ENCODE peak calls at places on chromosomes 11 and 22, in four cellular contexts. N is CD4-positive, alpha-beta T cell; S is aorta; Z is stomach. H is an unnamed sample.
A peak's percentile ranks its signal among the peaks of the same experiment; 100 is the strongest.

GRCh38 chr22:32752868-32753520 is 48.5 kb upstream of the TIMP3 start:
- DNase-seq in N (no peak), S (no peak), Z (no peak), H (no peak)

GRCh38 chr11:94845622-94846021 is 77.5 kb downstream of the AMOTL1 start:
- DNase-seq in N (no peak), S (no peak), Z (peak; percentile 78), H (no peak)

GRCh38 chr22:45308624-45309421 is 911 bp upstream of the FAM118A start:
- DNase-seq in N (no peak), S (no peak), Z (no peak), H (no peak)

GRCh38 chr22:50548046-50548912 is 2.6 kb downstream of the KLHDC7B start:
- DNase-seq in N (peak; percentile 61), S (no peak), Z (no peak), H (no peak)

GRCh38 chr22:40216041-40216756 is 38.5 kb downstream of the TNRC6B start:
- DNase-seq in N (no peak), S (no peak), Z (peak; percentile 25), H (no peak)

GRCh38 chr11:36295926-36296325 is at the start of gene PRR5L:
- DNase-seq in N (no peak), S (no peak), Z (no peak), H (no peak)

GRCh38 chr11:944711-945470 is 19.2 kb downstream of the AP2A2 start:
- DNase-seq in N (no peak), S (no peak), Z (no peak), H (peak; percentile 82)

GRCh38 chr11:32213223-32213622 is 122.3 kb downstream of the RCN1 start:
- DNase-seq in N (no peak), S (no peak), Z (no peak), H (no peak)

GRCh38 chr11:116373107-116373506 is 399.7 kb downstream of the BUD13 start:
- DNase-seq in N (no peak), S (no peak), Z (no peak), H (no peak)

GRCh38 chr11:120515186-120515723 is 3.7 kb downstream of the GRIK4 start:
- DNase-seq in N (no peak), S (no peak), Z (no peak), H (no peak)

GRCh38 chr11:45285931-45286632 is at the start of gene SYT13:
- DNase-seq in N (no peak), S (peak; percentile 79), Z (peak; percentile 78), H (no peak)

GRCh38 chr11:19079643-19080440 is 19.3 kb upstream of the MRGPRX2 start:
- DNase-seq in N (no peak), S (no peak), Z (no peak), H (no peak)

GRCh38 chr11:68328374-68329091 is 16.1 kb downstream of the LRP5 start:
- DNase-seq in N (no peak), S (no peak), Z (peak; percentile 51), H (peak; percentile 45)

DNA sequence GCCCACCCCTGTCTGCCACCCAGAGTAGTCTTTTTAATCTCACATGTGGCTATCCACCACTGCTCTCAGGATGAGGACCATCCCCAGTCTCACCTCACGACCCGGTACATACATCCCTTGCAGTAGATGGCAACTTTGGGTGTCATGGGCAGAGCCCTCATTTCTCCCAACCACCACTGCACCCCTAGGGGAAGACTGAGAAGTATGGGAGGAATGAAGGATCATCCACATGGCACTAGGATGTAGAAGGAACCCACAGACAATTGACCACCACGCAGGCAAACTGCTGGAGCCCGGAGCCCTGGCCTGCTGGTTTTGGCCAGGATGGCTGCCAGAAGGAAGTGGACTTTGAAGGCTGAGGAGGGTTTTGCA is 1.9 kb upstream of the SCARF2 start:
- DNase-seq in N (no peak), S (no peak), Z (no peak), H (no peak)
- H3K27me3 ChIP-seq in N (peaks cover 36% of the 10 kb centered on the region), S (no peaks in the 10 kb centered on the region), Z (peaks cover 46% of the 10 kb centered on the region), H (no peaks in the 10 kb centered on the region)

GRCh38 chr11:72614381-72614780 is 59.8 kb downstream of the PDE2A start:
- DNase-seq in N (no peak), S (no peak), Z (no peak), H (no peak)

GRCh38 chr11:72615329-72615728 is 58.9 kb downstream of the PDE2A start:
- DNase-seq in N (no peak), S (no peak), Z (no peak), H (no peak)

GRCh38 chr11:72617080-72617744 is 57.0 kb downstream of the PDE2A start:
- DNase-seq in N (no peak), S (no peak), Z (no peak), H (no peak)

GRCh38 chr11:72618801-72619200 is 55.4 kb downstream of the PDE2A start:
- DNase-seq in N (no peak), S (no peak), Z (no peak), H (no peak)

DNA sequence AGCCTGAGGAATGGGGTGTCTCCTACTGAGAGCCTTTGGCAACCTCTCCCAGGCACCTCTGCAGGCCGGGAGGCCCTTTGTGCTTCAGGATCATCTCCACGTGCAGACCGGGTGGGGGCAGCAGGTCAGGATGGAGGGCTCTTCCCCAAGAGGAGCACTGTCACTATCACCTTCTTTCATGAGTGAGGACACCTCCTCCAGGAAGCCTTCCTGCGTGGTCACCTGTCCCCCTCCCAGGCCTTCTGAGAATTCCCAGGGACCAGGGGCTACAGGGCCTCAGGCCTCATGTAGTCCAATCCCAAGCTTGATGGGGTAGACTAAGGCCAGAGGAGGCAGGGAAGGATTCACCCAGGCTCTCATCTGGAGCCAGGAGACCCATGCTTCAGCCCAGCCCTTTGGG is 57.6 kb downstream of the PDE2A start:
- DNase-seq in N (no peak), S (no peak), Z (no peak), H (no peak)
- H3K27me3 ChIP-seq in N (no peaks in the 10 kb centered on the region), S (no peaks in the 10 kb centered on the region), Z (peaks cover 21% of the 10 kb centered on the region), H (peaks cover 58% of the 10 kb centered on the region)

GRCh38 chr11:17546240-17546639 is 819 bp upstream of the OTOG start:
- DNase-seq in N (no peak), S (no peak), Z (no peak), H (no peak)
- H3K27me3 ChIP-seq in N (peaks cover 31% of the 10 kb centered on the region), S (no peaks in the 10 kb centered on the region), Z (peaks cover 68% of the 10 kb centered on the region), H (no peaks in the 10 kb centered on the region)

GRCh38 chr11:117913736-117914397 is 15.3 kb downstream of the TMPRSS13 start:
- DNase-seq in N (no peak), S (no peak), Z (no peak), H (no peak)
- H3K27me3 ChIP-seq in N (no peaks in the 10 kb centered on the region), S (no peaks in the 10 kb centered on the region), Z (peaks cover 17% of the 10 kb centered on the region), H (no peaks in the 10 kb centered on the region)

GRCh38 chr22:21636629-21637218 is 4.2 kb downstream of the CCDC116 start:
- DNase-seq in N (no peak), S (no peak), Z (no peak), H (no peak)
- H3K27me3 ChIP-seq in N (no peaks in the 10 kb centered on the region), S (no peaks in the 10 kb centered on the region), Z (no peaks in the 10 kb centered on the region), H (no peaks in the 10 kb centered on the region)

GRCh38 chr11:118168751-118169150 is 7.7 kb downstream of the SCN2B start:
- DNase-seq in N (no peak), S (no peak), Z (no peak), H (no peak)
- H3K27me3 ChIP-seq in N (no peaks in the 10 kb centered on the region), S (no peaks in the 10 kb centered on the region), Z (peaks cover 72% of the 10 kb centered on the region), H (peaks cover 3% of the 10 kb centered on the region)

GRCh38 chr22:48320671-48321515 is 1506.8 kb downstream of the BRD1 start:
- DNase-seq in N (no peak), S (peak; percentile 40), Z (no peak), H (no peak)
- H3K27me3 ChIP-seq in N (no peaks in the 10 kb centered on the region), S (no peaks in the 10 kb centered on the region), Z (peaks cover 37% of the 10 kb centered on the region), H (no peaks in the 10 kb centered on the region)